ENCODE peak calls at places on chromosomes 4 and X, in six cellular contexts. One of them, this sample, is unnamed.

GRCh38 chrX:38806054-38806389 is 4.8 kb downstream of the MID1IP1 start:
- DNase-seq in GM20000: no peak
- DNase-seq in posterior vena cava: no peak
- DNase-seq in NCI-H345: peak; percentile 61
- DNase-seq in neural crest cell: no peak
- DNase-seq in fibroblast of pulmonary artery: no peak
- DNase-seq in this sample: no peak

GRCh38 chrX:88977835-88978234 is 230.8 kb downstream of the CPXCR1 start:
- DNase-seq in GM20000: no peak
- DNase-seq in fibroblast of pulmonary artery: no peak
- DNase-seq in neural crest cell: no peak
- DNase-seq in posterior vena cava: no peak
- DNase-seq in NCI-H345: no peak
- DNase-seq in this sample: no peak

GRCh38 chr4:10077492-10078335 is 38.9 kb downstream of the WDR1 start:
- DNase-seq in fibroblast of pulmonary artery: no peak
- DNase-seq in posterior vena cava: peak; percentile 81
- DNase-seq in neural crest cell: no peak
- DNase-seq in GM20000: no peak
- DNase-seq in NCI-H345: no peak
- DNase-seq in this sample: no peak

GRCh38 chr4:10061650-10062415 is 40.5 kb upstream of the SLC2A9 start:
- DNase-seq in posterior vena cava: no peak
- DNase-seq in fibroblast of pulmonary artery: peak; percentile 28
- DNase-seq in NCI-H345: no peak
- DNase-seq in GM20000: no peak
- DNase-seq in neural crest cell: no peak
- DNase-seq in this sample: no peak

GRCh38 chr4:132513491-132513890 is 635.6 kb upstream of the PCDH10 start:
- DNase-seq in GM20000: no peak
- DNase-seq in neural crest cell: no peak
- DNase-seq in NCI-H345: no peak
- DNase-seq in posterior vena cava: no peak
- DNase-seq in fibroblast of pulmonary artery: no peak
- DNase-seq in this sample: no peak

GRCh38 chr4:171639540-171639939 is 173.7 kb upstream of the GALNTL6 start:
- DNase-seq in GM20000: peak; percentile 46
- DNase-seq in posterior vena cava: no peak
- DNase-seq in fibroblast of pulmonary artery: no peak
- DNase-seq in neural crest cell: no peak
- DNase-seq in NCI-H345: no peak
- DNase-seq in this sample: peak; percentile 19

GRCh38 chrX:150372280-150372679 is 9.2 kb downstream of the MAMLD1 start:
- DNase-seq in posterior vena cava: no peak
- DNase-seq in neural crest cell: no peak
- DNase-seq in GM20000: no peak
- DNase-seq in NCI-H345: no peak
- DNase-seq in fibroblast of pulmonary artery: no peak
- DNase-seq in this sample: no peak

GRCh38 chr4:185013715-185014114 is 4.6 kb upstream of the HELT start:
- DNase-seq in GM20000: no peak
- DNase-seq in fibroblast of pulmonary artery: no peak
- DNase-seq in posterior vena cava: no peak
- DNase-seq in NCI-H345: no peak
- DNase-seq in neural crest cell: no peak
- DNase-seq in this sample: no peak

GRCh38 chr4:94428884-94429283 is 22.9 kb upstream of the PDLIM5 start:
- DNase-seq in posterior vena cava: no peak
- DNase-seq in fibroblast of pulmonary artery: no peak
- DNase-seq in NCI-H345: no peak
- DNase-seq in neural crest cell: no peak
- DNase-seq in GM20000: no peak
- DNase-seq in this sample: no peak

GRCh38 chr4:48564151-48564550 is 74.1 kb downstream of the ZAR1 start:
- DNase-seq in posterior vena cava: no peak
- DNase-seq in NCI-H345: no peak
- DNase-seq in neural crest cell: no peak
- DNase-seq in fibroblast of pulmonary artery: no peak
- DNase-seq in GM20000: no peak
- DNase-seq in this sample: no peak

GRCh38 chr4:127782025-127782274 is 172 bp upstream of the HSPA4L start:
- DNase-seq in GM20000: peak; percentile 95
- DNase-seq in neural crest cell: peak; percentile 75
- DNase-seq in fibroblast of pulmonary artery: peak; percentile 86
- DNase-seq in posterior vena cava: peak; percentile 94
- DNase-seq in NCI-H345: peak; percentile 78
- DNase-seq in this sample: peak; percentile 85